ENCODE peak calls at places on chromosomes 6 and 20, in seven cellular contexts. One of them, this sample, is unnamed.

GRCh38 chr6:91490672-91491071 is 903.8 kb upstream of the MAP3K7 start:
- DNase-seq in GM12865: no peak
- DNase-seq in neural crest cell: no peak
- DNase-seq in astrocyte of the spinal cord: peak
- DNase-seq in colonic mucosa: no peak
- DNase-seq in CD4-positive, alpha-beta T cell: no peak
- DNase-seq in choroid plexus epithelial cell: no peak
- DNase-seq in this sample: no peak

GRCh38 chr6:3868544-3868943 is 19.4 kb downstream of the FAM50B start:
- DNase-seq in choroid plexus epithelial cell: no peak
- DNase-seq in GM12865: no peak
- DNase-seq in colonic mucosa: no peak
- DNase-seq in CD4-positive, alpha-beta T cell: no peak
- DNase-seq in astrocyte of the spinal cord: peak
- DNase-seq in neural crest cell: no peak
- DNase-seq in this sample: no peak

GRCh38 chr6:158654498-158654897 is 4.6 kb downstream of the SYTL3 start:
- DNase-seq in choroid plexus epithelial cell: peak
- DNase-seq in colonic mucosa: peak
- DNase-seq in CD4-positive, alpha-beta T cell: no peak
- DNase-seq in neural crest cell: no peak
- DNase-seq in GM12865: no peak
- DNase-seq in astrocyte of the spinal cord: peak
- DNase-seq in this sample: peak

GRCh38 chr6:44481056-44481455 is 93.5 kb downstream of the CDC5L start:
- DNase-seq in colonic mucosa: no peak
- DNase-seq in neural crest cell: no peak
- DNase-seq in astrocyte of the spinal cord: no peak
- DNase-seq in GM12865: no peak
- DNase-seq in choroid plexus epithelial cell: no peak
- DNase-seq in CD4-positive, alpha-beta T cell: no peak
- DNase-seq in this sample: no peak

GRCh38 chr6:45667265-45667664 is 289.5 kb upstream of the SUPT3H start:
- DNase-seq in choroid plexus epithelial cell: no peak
- DNase-seq in neural crest cell: no peak
- DNase-seq in GM12865: no peak
- DNase-seq in colonic mucosa: no peak
- DNase-seq in astrocyte of the spinal cord: no peak
- DNase-seq in CD4-positive, alpha-beta T cell: no peak
- DNase-seq in this sample: no peak

GRCh38 chr20:50390685-50391443 is 119.3 kb upstream of the PTPN1 start:
- DNase-seq in choroid plexus epithelial cell: no peak
- DNase-seq in CD4-positive, alpha-beta T cell: no peak
- DNase-seq in GM12865: no peak
- DNase-seq in neural crest cell: no peak
- DNase-seq in colonic mucosa: no peak
- DNase-seq in astrocyte of the spinal cord: no peak
- DNase-seq in this sample: no peak

GRCh38 chr20:14232650-14233049 is 104.8 kb downstream of the FLRT3 start:
- DNase-seq in choroid plexus epithelial cell: no peak
- DNase-seq in CD4-positive, alpha-beta T cell: no peak
- DNase-seq in GM12865: peak
- DNase-seq in astrocyte of the spinal cord: no peak
- DNase-seq in neural crest cell: no peak
- DNase-seq in colonic mucosa: no peak
- DNase-seq in this sample: no peak

GRCh38 chr6:42498473-42499128 is 46.9 kb upstream of the TRERF1 start:
- DNase-seq in GM12865: no peak
- DNase-seq in choroid plexus epithelial cell: no peak
- DNase-seq in astrocyte of the spinal cord: no peak
- DNase-seq in colonic mucosa: no peak
- DNase-seq in CD4-positive, alpha-beta T cell: no peak
- DNase-seq in neural crest cell: no peak
- DNase-seq in this sample: no peak

GRCh38 chr20:63061701-63062100 is 54.9 kb upstream of the BHLHE23 start:
- DNase-seq in GM12865: no peak
- DNase-seq in astrocyte of the spinal cord: no peak
- DNase-seq in choroid plexus epithelial cell: no peak
- DNase-seq in CD4-positive, alpha-beta T cell: no peak
- DNase-seq in colonic mucosa: no peak
- DNase-seq in neural crest cell: no peak
- DNase-seq in this sample: no peak

GRCh38 chr6:131931063-131931745 is 20.0 kb downstream of the CCN2 start:
- DNase-seq in choroid plexus epithelial cell: peak
- DNase-seq in colonic mucosa: no peak
- DNase-seq in astrocyte of the spinal cord: no peak
- DNase-seq in neural crest cell: no peak
- DNase-seq in CD4-positive, alpha-beta T cell: no peak
- DNase-seq in GM12865: no peak
- DNase-seq in this sample: no peak

GRCh38 chr6:42441661-42442081 is 10.1 kb downstream of the TRERF1 start:
- DNase-seq in CD4-positive, alpha-beta T cell: no peak
- DNase-seq in neural crest cell: no peak
- DNase-seq in GM12865: no peak
- DNase-seq in astrocyte of the spinal cord: no peak
- DNase-seq in colonic mucosa: no peak
- DNase-seq in choroid plexus epithelial cell: no peak
- DNase-seq in this sample: no peak

GRCh38 chr6:138115191-138115590 is 8.0 kb upstream of the PERP start:
- DNase-seq in GM12865: no peak
- DNase-seq in colonic mucosa: no peak
- DNase-seq in neural crest cell: no peak
- DNase-seq in CD4-positive, alpha-beta T cell: no peak
- DNase-seq in choroid plexus epithelial cell: no peak
- DNase-seq in astrocyte of the spinal cord: no peak
- DNase-seq in this sample: no peak

GRCh38 chr6:88050140-88050818 is 2.6 kb downstream of the SPACA1 start:
- DNase-seq in astrocyte of the spinal cord: no peak
- DNase-seq in GM12865: no peak
- DNase-seq in CD4-positive, alpha-beta T cell: no peak
- DNase-seq in colonic mucosa: no peak
- DNase-seq in choroid plexus epithelial cell: peak
- DNase-seq in neural crest cell: no peak
- DNase-seq in this sample: no peak

GRCh38 chr6:85078071-85078470 is 313.7 kb upstream of the TBX18 start:
- DNase-seq in GM12865: no peak
- DNase-seq in choroid plexus epithelial cell: peak
- DNase-seq in CD4-positive, alpha-beta T cell: no peak
- DNase-seq in neural crest cell: no peak
- DNase-seq in colonic mucosa: no peak
- DNase-seq in astrocyte of the spinal cord: peak
- DNase-seq in this sample: no peak

GRCh38 chr20:2750343-2751251 is 49.8 kb downstream of the CPXM1 start:
- DNase-seq in colonic mucosa: peak
- DNase-seq in GM12865: no peak
- DNase-seq in astrocyte of the spinal cord: no peak
- DNase-seq in neural crest cell: no peak
- DNase-seq in CD4-positive, alpha-beta T cell: no peak
- DNase-seq in choroid plexus epithelial cell: peak
- DNase-seq in this sample: no peak

GRCh38 chr6:24228681-24229255 is 102.8 kb downstream of the NRSN1 start:
- DNase-seq in astrocyte of the spinal cord: peak
- DNase-seq in GM12865: peak
- DNase-seq in choroid plexus epithelial cell: peak
- DNase-seq in colonic mucosa: no peak
- DNase-seq in CD4-positive, alpha-beta T cell: no peak
- DNase-seq in neural crest cell: no peak
- DNase-seq in this sample: no peak

GRCh38 chr6:160387887-160388286 is 39.7 kb downstream of the SLC22A3 start:
- DNase-seq in neural crest cell: no peak
- DNase-seq in GM12865: no peak
- DNase-seq in choroid plexus epithelial cell: no peak
- DNase-seq in colonic mucosa: no peak
- DNase-seq in astrocyte of the spinal cord: no peak
- DNase-seq in CD4-positive, alpha-beta T cell: no peak
- DNase-seq in this sample: no peak

GRCh38 chr6:40778186-40778585 is 191.0 kb upstream of the LRFN2 start:
- DNase-seq in GM12865: no peak
- DNase-seq in neural crest cell: no peak
- DNase-seq in colonic mucosa: no peak
- DNase-seq in CD4-positive, alpha-beta T cell: no peak
- DNase-seq in choroid plexus epithelial cell: peak
- DNase-seq in astrocyte of the spinal cord: peak
- DNase-seq in this sample: no peak

GRCh38 chr20:61788343-61788742 is 277.3 kb downstream of the TAF4 start:
- DNase-seq in neural crest cell: no peak
- DNase-seq in CD4-positive, alpha-beta T cell: no peak
- DNase-seq in astrocyte of the spinal cord: no peak
- DNase-seq in choroid plexus epithelial cell: no peak
- DNase-seq in GM12865: no peak
- DNase-seq in colonic mucosa: no peak
- DNase-seq in this sample: no peak

GRCh38 chr6:109791301-109791700 is 100.2 kb downstream of the FIG4 start:
- DNase-seq in astrocyte of the spinal cord: no peak
- DNase-seq in choroid plexus epithelial cell: no peak
- DNase-seq in GM12865: no peak
- DNase-seq in neural crest cell: no peak
- DNase-seq in CD4-positive, alpha-beta T cell: no peak
- DNase-seq in colonic mucosa: no peak
- DNase-seq in this sample: no peak
- TF ChIP-seq CTCF in astrocyte of the spinal cord: no peak
- TF ChIP-seq CTCF in choroid plexus epithelial cell: no peak
- TF ChIP-seq CTCF in GM12865: no peak
- TF ChIP-seq CTCF in neural crest cell: no peak
- TF ChIP-seq CTCF in CD4-positive, alpha-beta T cell: no peak
- TF ChIP-seq CTCF in colonic mucosa: no peak
- TF ChIP-seq CTCF in this sample: no peak

GRCh38 chr20:5652626-5653573 is 97.3 kb upstream of the SHLD1 start:
- DNase-seq in choroid plexus epithelial cell: peak
- DNase-seq in GM12865: peak
- DNase-seq in CD4-positive, alpha-beta T cell: no peak
- DNase-seq in astrocyte of the spinal cord: peak
- DNase-seq in neural crest cell: no peak
- DNase-seq in colonic mucosa: no peak
- DNase-seq in this sample: no peak
- TF ChIP-seq CTCF in choroid plexus epithelial cell: no peak
- TF ChIP-seq CTCF in GM12865: no peak
- TF ChIP-seq CTCF in CD4-positive, alpha-beta T cell: no peak
- TF ChIP-seq CTCF in astrocyte of the spinal cord: no peak
- TF ChIP-seq CTCF in neural crest cell: no peak
- TF ChIP-seq CTCF in colonic mucosa: no peak
- TF ChIP-seq CTCF in this sample: no peak

GRCh38 chr6:102759415-102759814 is 1365.9 kb downstream of the GRIK2 start:
- DNase-seq in CD4-positive, alpha-beta T cell: no peak
- DNase-seq in neural crest cell: no peak
- DNase-seq in astrocyte of the spinal cord: no peak
- DNase-seq in colonic mucosa: no peak
- DNase-seq in choroid plexus epithelial cell: peak
- DNase-seq in GM12865: no peak
- DNase-seq in this sample: no peak
- TF ChIP-seq CTCF in CD4-positive, alpha-beta T cell: no peak
- TF ChIP-seq CTCF in neural crest cell: no peak
- TF ChIP-seq CTCF in astrocyte of the spinal cord: no peak
- TF ChIP-seq CTCF in colonic mucosa: no peak
- TF ChIP-seq CTCF in choroid plexus epithelial cell: no peak
- TF ChIP-seq CTCF in GM12865: no peak
- TF ChIP-seq CTCF in this sample: no peak

GRCh38 chr20:39879296-39879695 is 809.7 kb downstream of the MAFB start:
- DNase-seq in colonic mucosa: no peak
- DNase-seq in astrocyte of the spinal cord: no peak
- DNase-seq in choroid plexus epithelial cell: no peak
- DNase-seq in CD4-positive, alpha-beta T cell: no peak
- DNase-seq in neural crest cell: no peak
- DNase-seq in GM12865: no peak
- DNase-seq in this sample: no peak
- TF ChIP-seq CTCF in colonic mucosa: no peak
- TF ChIP-seq CTCF in astrocyte of the spinal cord: no peak
- TF ChIP-seq CTCF in choroid plexus epithelial cell: no peak
- TF ChIP-seq CTCF in CD4-positive, alpha-beta T cell: no peak
- TF ChIP-seq CTCF in neural crest cell: no peak
- TF ChIP-seq CTCF in GM12865: no peak
- TF ChIP-seq CTCF in this sample: no peak

DNA sequence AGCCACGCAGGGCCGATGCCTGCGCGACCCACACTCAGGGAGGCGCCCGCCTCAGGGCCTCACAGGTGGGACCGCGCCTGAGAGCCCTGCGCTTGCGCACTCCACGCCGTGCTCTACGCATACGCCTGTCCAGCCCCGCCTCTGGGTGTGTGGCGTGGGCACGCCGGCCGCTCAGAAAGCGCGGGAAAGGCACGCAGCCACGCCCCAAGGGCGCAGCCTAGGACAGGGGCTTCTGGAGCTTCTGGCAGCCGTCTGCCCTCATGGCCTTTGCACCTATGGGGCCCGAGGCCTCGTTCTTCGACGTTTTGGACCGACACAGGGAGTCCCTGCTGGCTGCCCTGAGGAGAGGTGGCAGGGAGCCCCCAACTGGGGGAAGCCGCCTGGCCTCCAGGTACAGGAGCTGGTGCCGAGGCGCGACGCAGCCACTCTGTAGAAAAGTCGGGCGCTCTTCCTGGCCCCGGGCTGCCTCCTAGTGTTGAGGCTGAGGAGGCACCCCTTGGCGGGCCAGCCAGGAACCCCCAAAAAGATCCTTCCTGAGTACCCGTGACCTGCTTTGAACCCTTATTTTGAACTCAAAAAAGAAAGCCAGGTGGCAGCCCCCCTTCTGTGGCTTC is at the start of gene SPO11:
- DNase-seq in colonic mucosa: peak
- DNase-seq in GM12865: no peak
- DNase-seq in astrocyte of the spinal cord: no peak
- DNase-seq in neural crest cell: peak
- DNase-seq in choroid plexus epithelial cell: no peak
- DNase-seq in CD4-positive, alpha-beta T cell: no peak
- DNase-seq in this sample: no peak
- TF ChIP-seq CTCF in colonic mucosa: no peak
- TF ChIP-seq CTCF in GM12865: peak
- TF ChIP-seq CTCF in astrocyte of the spinal cord: peak
- TF ChIP-seq CTCF in neural crest cell: peak
- TF ChIP-seq CTCF in choroid plexus epithelial cell: peak
- TF ChIP-seq CTCF in CD4-positive, alpha-beta T cell: no peak
- TF ChIP-seq CTCF in this sample: no peak

DNA sequence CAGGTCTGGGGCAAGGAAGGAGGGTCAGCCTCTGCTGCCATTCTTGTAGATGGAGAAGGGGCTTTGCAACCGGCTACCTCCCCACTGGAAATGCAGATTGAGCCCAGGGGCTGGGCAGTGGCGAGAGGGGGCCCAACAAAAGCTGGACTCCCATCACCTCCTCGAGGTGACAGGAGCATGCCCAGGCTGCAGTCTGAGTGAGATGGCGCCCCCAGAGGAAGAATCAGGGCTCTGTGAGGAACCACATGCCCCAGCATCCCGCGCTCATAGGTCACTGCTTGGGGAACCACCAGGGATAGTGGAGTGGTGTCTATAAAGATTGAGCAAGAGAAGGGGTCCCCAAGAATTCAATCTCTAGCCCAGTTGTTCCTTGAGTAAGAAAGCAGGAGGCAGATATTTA is 31.6 kb upstream of the NEDD9 start:
- DNase-seq in neural crest cell: no peak
- DNase-seq in astrocyte of the spinal cord: no peak
- DNase-seq in choroid plexus epithelial cell: no peak
- DNase-seq in GM12865: no peak
- DNase-seq in CD4-positive, alpha-beta T cell: no peak
- DNase-seq in colonic mucosa: no peak
- DNase-seq in this sample: no peak
- TF ChIP-seq CTCF in neural crest cell: no peak
- TF ChIP-seq CTCF in astrocyte of the spinal cord: no peak
- TF ChIP-seq CTCF in choroid plexus epithelial cell: no peak
- TF ChIP-seq CTCF in GM12865: no peak
- TF ChIP-seq CTCF in CD4-positive, alpha-beta T cell: no peak
- TF ChIP-seq CTCF in colonic mucosa: no peak
- TF ChIP-seq CTCF in this sample: no peak

GRCh38 chr6:112004397-112005341 is 49.2 kb upstream of the CCN6 start:
- DNase-seq in choroid plexus epithelial cell: no peak
- DNase-seq in GM12865: no peak
- DNase-seq in astrocyte of the spinal cord: no peak
- DNase-seq in neural crest cell: no peak
- DNase-seq in colonic mucosa: no peak
- DNase-seq in CD4-positive, alpha-beta T cell: no peak
- DNase-seq in this sample: no peak
- TF ChIP-seq CTCF in choroid plexus epithelial cell: no peak
- TF ChIP-seq CTCF in GM12865: no peak
- TF ChIP-seq CTCF in astrocyte of the spinal cord: no peak
- TF ChIP-seq CTCF in neural crest cell: no peak
- TF ChIP-seq CTCF in colonic mucosa: no peak
- TF ChIP-seq CTCF in CD4-positive, alpha-beta T cell: no peak
- TF ChIP-seq CTCF in this sample: no peak

This sample was measured in mesothelial cell of epicardium.